ENCODE peak calls at places on chromosomes 13 and 19, in five cellular contexts. E is colonic mucosa; A is A549; J is fibroblast of lung; Q is CD8-positive, alpha-beta T cell. W is an unnamed sample.

GRCh38 chr19:41554902-41555301 is 21.1 kb upstream of the CEACAM21 start:
- DNase-seq in A (no peak), E (no peak), J (no peak), Q (no peak), W (no peak)

GRCh38 chr19:55640043-55640576 is 692 bp upstream of the ZNF580 start:
- DNase-seq in A (no peak), J (peak), Q (peak), E (peak), W (no peak)

GRCh38 chr13:111175948-111176347 is 60.8 kb downstream of the ARHGEF7 start:
- DNase-seq in E (no peak), A (no peak), J (no peak), Q (no peak), W (no peak)

GRCh38 chr13:33323766-33324525 is 38.4 kb upstream of the STARD13 start:
- DNase-seq in E (no peak), J (peak), A (no peak), Q (no peak), W (no peak)

GRCh38 chr13:72507394-72508199 is 219.8 kb downstream of the MZT1 start:
- DNase-seq in E (no peak), Q (no peak), J (no peak), A (no peak), W (no peak)

GRCh38 chr13:59261928-59262488 is 901.7 kb downstream of the DIAPH3 start:
- DNase-seq in Q (no peak), E (no peak), J (peak), A (no peak), W (no peak)

GRCh38 chr19:57712222-57712621 is 3.2 kb upstream of the ZNF154 start:
- DNase-seq in Q (no peak), E (no peak), A (no peak), J (no peak), W (no peak)

GRCh38 chr19:1989513-1990229 is 25.8 kb downstream of the BTBD2 start:
- DNase-seq in A (no peak), E (no peak), J (no peak), Q (no peak), W (no peak)

GRCh38 chr13:113224486-113224885 is 15.1 kb downstream of the CUL4A start:
- DNase-seq in A (no peak), E (no peak), J (no peak), Q (no peak), W (no peak)

GRCh38 chr13:30998548-30999140 is 66.2 kb downstream of the TEX26 start:
- DNase-seq in J (peak), A (no peak), Q (no peak), E (no peak), W (no peak)

GRCh38 chr13:74907788-74908187 is 574.2 kb downstream of the TBC1D4 start:
- DNase-seq in J (no peak), E (no peak), A (no peak), Q (no peak), W (no peak)

GRCh38 chr19:18156268-18156667 is 3.3 kb downstream of the PIK3R2 start:
- DNase-seq in J (no peak), A (no peak), E (no peak), Q (no peak), W (no peak)

GRCh38 chr13:103517066-103517767 is 451.0 kb upstream of the SLC10A2 start:
- DNase-seq in A (no peak), Q (no peak), J (peak), E (no peak), W (no peak)

DNA sequence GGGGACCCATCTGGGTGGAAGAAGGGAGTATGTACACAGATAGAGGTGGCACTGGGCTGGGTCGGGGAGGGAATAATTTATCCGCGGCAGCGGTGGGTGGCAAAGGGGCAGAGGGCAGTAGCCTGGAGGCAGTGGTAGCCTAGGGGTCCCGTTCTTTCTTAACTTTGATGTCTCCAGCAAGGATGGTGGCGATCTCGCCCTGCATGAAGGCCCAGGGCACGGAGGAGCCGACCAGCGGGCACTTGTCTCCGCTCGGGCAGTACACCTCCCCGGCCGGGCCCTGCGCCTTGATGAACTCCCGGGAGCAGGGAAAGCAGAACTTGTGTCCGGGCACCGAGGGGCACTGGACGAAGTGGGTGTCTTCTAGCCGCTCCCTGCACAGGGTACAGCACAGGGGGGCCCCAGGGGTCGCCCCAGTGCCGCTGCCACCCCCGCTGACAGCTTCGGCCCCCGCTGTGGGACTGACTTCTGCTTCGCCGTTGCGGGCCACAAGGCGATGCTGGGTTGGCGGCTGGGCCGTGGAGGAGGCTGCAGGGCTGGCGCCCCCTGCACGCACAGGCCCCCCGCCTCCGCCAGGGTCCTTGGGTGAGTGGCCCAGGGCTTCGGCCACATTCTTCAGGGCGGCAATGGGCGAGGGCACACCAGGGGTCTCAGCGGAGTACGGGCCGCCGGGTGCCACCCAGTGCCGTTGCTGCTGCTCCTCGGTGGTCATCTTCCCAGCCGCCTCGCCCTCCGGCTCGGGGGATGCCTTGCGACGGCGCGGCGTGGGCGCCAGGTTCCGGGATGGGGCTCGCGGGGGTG is 1.9 kb downstream of the IRF2BP1 start:
- DNase-seq in E (no peak), J (no peak), A (no peak), Q (no peak), W (no peak)
- H3K4me3 ChIP-seq in E (no peak), J (no peak), A (peak), Q (peak), W (no peak)

GRCh38 chr19:4929186-4929585 is 19.9 kb downstream of the UHRF1 start:
- DNase-seq in J (no peak), E (no peak), A (no peak), Q (no peak), W (no peak)

GRCh38 chr19:4933528-4933927 is 24.2 kb downstream of the UHRF1 start:
- DNase-seq in J (peak), A (no peak), E (no peak), Q (no peak), W (no peak)

GRCh38 chr19:4935449-4935848 is 26.1 kb downstream of the UHRF1 start:
- DNase-seq in A (no peak), J (no peak), Q (no peak), E (no peak), W (no peak)

GRCh38 chr19:4932711-4933110 is 23.4 kb downstream of the UHRF1 start:
- DNase-seq in J (no peak), A (no peak), Q (no peak), E (no peak), W (no peak)

DNA sequence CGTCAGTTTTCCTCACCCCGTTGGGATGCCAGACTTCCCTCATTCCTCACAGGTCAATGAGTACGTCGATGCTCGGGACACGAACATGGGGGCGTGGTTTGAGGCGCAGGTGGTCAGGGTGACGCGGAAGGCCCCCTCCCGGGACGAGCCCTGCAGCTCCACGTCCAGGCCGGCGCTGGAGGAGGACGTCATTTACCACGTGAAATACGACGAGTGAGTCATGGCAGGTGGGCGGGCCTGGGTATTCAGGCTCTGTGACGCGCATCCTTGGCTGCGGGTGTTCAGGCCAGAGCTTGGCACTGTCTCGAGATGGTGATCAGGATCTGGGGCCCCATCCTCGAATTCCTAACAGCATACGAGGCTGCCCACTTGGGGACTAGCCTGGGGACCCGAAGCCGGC is 21.4 kb downstream of the UHRF1 start:
- DNase-seq in A (no peak), E (no peak), J (no peak), Q (no peak), W (no peak)
- H3K4me3 ChIP-seq in A (no peak), E (no peak), J (no peak), Q (no peak), W (no peak)

GRCh38 chr13:98413796-98414195 is 163.1 kb downstream of the STK24 start:
- DNase-seq in J (no peak), A (no peak), E (no peak), Q (no peak), W (no peak)

GRCh38 chr13:98409281-98409680 is 167.6 kb downstream of the STK24 start:
- DNase-seq in E (no peak), Q (no peak), A (no peak), J (no peak), W (no peak)

GRCh38 chr13:98410591-98410990 is 166.3 kb downstream of the STK24 start:
- DNase-seq in A (no peak), J (no peak), Q (no peak), E (no peak), W (no peak)

GRCh38 chr13:98411013-98411412 is 165.9 kb downstream of the STK24 start:
- DNase-seq in E (no peak), Q (no peak), A (no peak), J (no peak), W (no peak)

GRCh38 chr13:98411617-98412310 is 165.1 kb downstream of the STK24 start:
- DNase-seq in E (no peak), Q (no peak), J (no peak), A (no peak), W (no peak)
- H3K4me3 ChIP-seq in E (no peak), Q (peak), J (no peak), A (no peak), W (no peak)

GRCh38 chr13:78632956-78633355 is 26.0 kb downstream of the OBI1 start:
- DNase-seq in J (no peak), A (no peak), E (no peak), Q (no peak), W (no peak)
- H3K4me3 ChIP-seq in J (no peak), A (no peak), E (no peak), Q (no peak), W (no peak)

GRCh38 chr19:33175886-33176669 is 18.1 kb upstream of the LRP3 start:
- DNase-seq in E (no peak), Q (peak), J (peak), A (peak), W (no peak)

GRCh38 chr19:33177417-33177976 is 16.6 kb upstream of the LRP3 start:
- DNase-seq in E (no peak), Q (peak), A (peak), J (no peak), W (no peak)

GRCh38 chr19:33176670-33177416 is 17.3 kb upstream of the LRP3 start:
- DNase-seq in A (peak), Q (peak), E (peak), J (peak), W (peak)

GRCh38 chr19:33174186-33174585 is 19.9 kb upstream of the LRP3 start:
- DNase-seq in E (no peak), J (no peak), A (no peak), Q (no peak), W (no peak)

GRCh38 chr19:33175156-33175782 is 18.9 kb upstream of the LRP3 start:
- DNase-seq in Q (no peak), E (no peak), J (no peak), A (no peak), W (no peak)
- H3K4me3 ChIP-seq in Q (peak), E (no peak), J (no peak), A (no peak), W (no peak)

DNA sequence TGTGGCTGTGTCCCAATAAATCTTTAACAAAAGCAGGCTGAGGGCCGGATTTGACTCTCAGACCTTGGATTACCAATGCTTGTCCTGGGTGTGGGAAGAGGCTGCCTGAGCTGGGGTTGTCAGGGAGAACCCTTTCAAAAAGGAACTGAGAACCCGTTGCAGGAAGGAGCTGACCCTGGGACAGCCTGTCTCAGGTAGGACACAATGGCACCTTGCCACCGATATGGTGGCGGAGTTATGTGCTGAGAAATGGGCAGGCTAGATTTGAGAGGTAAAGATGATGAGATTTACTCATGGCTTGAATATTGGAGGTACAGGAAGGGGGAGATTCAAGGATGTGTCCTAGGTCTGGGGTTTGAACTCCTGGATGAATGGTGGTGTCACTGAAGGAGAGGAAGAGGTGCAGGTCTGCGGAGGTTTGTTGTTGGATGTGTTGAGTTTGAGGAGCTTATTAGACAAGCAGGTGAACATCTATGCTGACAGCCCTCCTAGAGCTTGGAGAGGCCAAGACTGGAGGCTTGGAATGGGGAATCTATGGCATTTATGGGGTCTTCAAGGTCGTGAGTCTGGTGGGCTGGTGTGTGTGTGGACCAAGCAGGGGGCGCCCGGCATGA is 7.2 kb downstream of the PLEKHF1 start:
- DNase-seq in A (no peak), J (no peak), Q (peak), E (no peak), W (no peak)
- H3K4me3 ChIP-seq in A (no peak), J (no peak), Q (peak), E (no peak), W (no peak)

GRCh38 chr13:25171517-25172302 is at the start of gene AMER2:
- DNase-seq in Q (no peak), A (no peak), E (no peak), J (peak), W (no peak)
- H3K4me3 ChIP-seq in Q (no peak), A (peak), E (no peak), J (no peak), W (no peak)